ENCODE peak calls at places on chromosomes 4 and X, in six cellular contexts. Q is heart left ventricle, D is AG10803, P is cardiac muscle cell, O is astrocyte of the spinal cord, U is foreskin fibroblast. Y is an unnamed sample.

GRCh38 chr4:129422277-129422676 is 326.3 kb downstream of the C4orf33 start:
- DNase-seq in P (no peak), D (no peak), Q (no peak), U (no peak), O (no peak), Y (no peak)

GRCh38 chrX:147953976-147954375 is 27.2 kb upstream of the FMR1NB start:
- DNase-seq in O (no peak), D (no peak), Q (no peak), P (no peak), U (no peak), Y (no peak)

GRCh38 chr4:21992330-21992729 is 43.8 kb upstream of the KCNIP4 start:
- DNase-seq in D (peak; percentile 40), P (peak; percentile 26), Q (no peak), U (no peak), O (peak; percentile 28), Y (no peak)

GRCh38 chrX:345020-345925 is 26.7 kb upstream of the GTPBP6 start:
- DNase-seq in O (no peak), U (no peak), Q (no peak), P (no peak), D (no peak), Y (no peak)

GRCh38 chrX:28135378-28136047 is 154.3 kb upstream of the DCAF8L1 start:
- DNase-seq in Q (no peak), D (no peak), O (peak; percentile 52), U (no peak), P (peak; percentile 35), Y (no peak)

GRCh38 chr4:149975172-149975571 is 103.1 kb upstream of the DCLK2 start:
- DNase-seq in O (no peak), Q (no peak), P (no peak), U (no peak), D (no peak), Y (no peak)

GRCh38 chrX:633655-634305 is 3.2 kb downstream of the SHOX start:
- DNase-seq in Q (no peak), D (no peak), P (no peak), U (no peak), O (no peak), Y (no peak)

GRCh38 chr4:15043226-15043625 is 40.9 kb downstream of the CPEB2 start:
- DNase-seq in D (no peak), P (peak; percentile 18), O (no peak), U (no peak), Q (no peak), Y (peak; percentile 14)

GRCh38 chr4:93031431-93032098 is 727.8 kb downstream of the GRID2 start:
- DNase-seq in P (peak; percentile 46), Q (no peak), U (no peak), D (no peak), O (peak; percentile 6), Y (no peak)

GRCh38 chrX:9611436-9612145 is 146.7 kb downstream of the TBL1X start:
- DNase-seq in U (peak; percentile 30), P (no peak), Q (no peak), D (peak; percentile 46), O (no peak), Y (no peak)

GRCh38 chr4:14809203-14809602 is 193.1 kb upstream of the CPEB2 start:
- DNase-seq in Q (no peak), U (no peak), O (no peak), P (no peak), D (no peak), Y (no peak)

GRCh38 chr4:104719539-104720230 is 225.0 kb upstream of the CXXC4 start:
- DNase-seq in D (no peak), U (no peak), Q (no peak), P (no peak), O (no peak), Y (no peak)

GRCh38 chrX:68841251-68842049 is 12.6 kb downstream of the EFNB1 start:
- DNase-seq in P (no peak), U (no peak), Q (no peak), O (no peak), D (no peak), Y (no peak)

GRCh38 chr4:185811509-185812364 is at the start of gene SORBS2:
- DNase-seq in U (no peak), Q (no peak), P (peak; percentile 74), O (peak; percentile 72), D (peak; percentile 16), Y (peak; percentile 71)

GRCh38 chr4:42654606-42655005 is 2.3 kb downstream of the ATP8A1 start:
- DNase-seq in Q (no peak), O (peak; percentile 79), P (peak; percentile 58), U (peak; percentile 75), D (peak; percentile 59), Y (no peak)

GRCh38 chr4:186061919-186062318 is 7.0 kb upstream of the TLR3 start:
- DNase-seq in Q (no peak), P (no peak), O (no peak), U (no peak), D (no peak), Y (no peak)

GRCh38 chrX:27236681-27237080 is 226.5 kb downstream of the PPP4R3C start:
- DNase-seq in P (no peak), Q (no peak), D (no peak), O (no peak), U (no peak), Y (no peak)

GRCh38 chr4:165872443-165873297 is at the start of gene TLL1:
- DNase-seq in D (no peak), U (no peak), P (peak; percentile 55), Q (peak; percentile 33), O (peak; percentile 38), Y (peak; percentile 14)

GRCh38 chrX:50627696-50628095 is 157.1 kb upstream of the DGKK start:
- DNase-seq in Q (no peak), U (no peak), P (no peak), O (no peak), D (no peak), Y (no peak)

GRCh38 chr4:128006592-128006991 is 41.4 kb downstream of the ABHD18 start:
- DNase-seq in O (peak; percentile 4), U (peak; percentile 30), D (no peak), P (peak; percentile 58), Q (no peak), Y (no peak)

GRCh38 chrX:95860127-95860526 is 824.5 kb upstream of the DIAPH2 start:
- DNase-seq in Q (no peak), P (no peak), D (no peak), U (no peak), O (no peak), Y (no peak)

GRCh38 chr4:184471872-184472539 is 2.3 kb downstream of the IRF2 start:
- DNase-seq in P (peak; percentile 21), Q (no peak), O (peak; percentile 42), U (peak; percentile 24), D (peak; percentile 24), Y (peak; percentile 52)

GRCh38 chr4:126405369-126405982 is 1090.7 kb downstream of the FAT4 start:
- DNase-seq in Q (no peak), O (peak; percentile 16), P (peak; percentile 65), U (no peak), D (peak; percentile 48), Y (no peak)

GRCh38 chr4:3420956-3421355 is 20.8 kb upstream of the HGFAC start:
- DNase-seq in D (no peak), P (no peak), U (no peak), O (no peak), Q (no peak), Y (peak; percentile 4)

GRCh38 chrX:86946569-86946968 is 571.0 kb upstream of the KLHL4 start:
- DNase-seq in Q (no peak), U (no peak), D (no peak), O (no peak), P (peak; percentile 9), Y (no peak)

DNA sequence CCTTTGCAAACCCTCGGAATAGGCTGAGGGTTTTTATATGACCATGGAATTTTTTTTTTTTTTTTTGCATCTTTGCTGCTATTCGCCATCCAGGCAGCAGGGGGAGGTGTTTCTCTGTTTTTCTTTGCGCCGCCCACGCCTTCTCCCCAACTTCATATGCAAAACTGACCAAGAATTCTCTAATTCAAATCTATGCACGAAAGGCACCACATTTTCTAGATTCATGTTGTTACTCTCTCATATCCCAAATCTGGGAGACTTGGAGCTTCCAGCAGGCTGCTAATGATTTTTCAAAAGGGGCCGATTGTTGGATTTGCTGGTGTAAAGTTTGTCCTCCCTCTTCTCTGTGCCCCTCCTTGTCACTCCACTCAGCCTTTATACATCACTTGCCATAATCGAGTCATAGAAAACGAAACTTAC is 29.1 kb upstream of the BOD1L1 start:
- DNase-seq in D (peak; percentile 65), O (peak; percentile 85), P (peak; percentile 83), Q (peak; percentile 38), U (peak; percentile 49), Y (peak; percentile 40)
- H3K4me3 ChIP-seq in D (peak overlapping the region; percentile 45), O (peak overlapping the region; percentile 27), P (no peak overlapping the region), Q (peak overlapping the region; percentile 16), U (peak overlapping the region; percentile 35), Y (peak overlapping the region; percentile 43)

DNA sequence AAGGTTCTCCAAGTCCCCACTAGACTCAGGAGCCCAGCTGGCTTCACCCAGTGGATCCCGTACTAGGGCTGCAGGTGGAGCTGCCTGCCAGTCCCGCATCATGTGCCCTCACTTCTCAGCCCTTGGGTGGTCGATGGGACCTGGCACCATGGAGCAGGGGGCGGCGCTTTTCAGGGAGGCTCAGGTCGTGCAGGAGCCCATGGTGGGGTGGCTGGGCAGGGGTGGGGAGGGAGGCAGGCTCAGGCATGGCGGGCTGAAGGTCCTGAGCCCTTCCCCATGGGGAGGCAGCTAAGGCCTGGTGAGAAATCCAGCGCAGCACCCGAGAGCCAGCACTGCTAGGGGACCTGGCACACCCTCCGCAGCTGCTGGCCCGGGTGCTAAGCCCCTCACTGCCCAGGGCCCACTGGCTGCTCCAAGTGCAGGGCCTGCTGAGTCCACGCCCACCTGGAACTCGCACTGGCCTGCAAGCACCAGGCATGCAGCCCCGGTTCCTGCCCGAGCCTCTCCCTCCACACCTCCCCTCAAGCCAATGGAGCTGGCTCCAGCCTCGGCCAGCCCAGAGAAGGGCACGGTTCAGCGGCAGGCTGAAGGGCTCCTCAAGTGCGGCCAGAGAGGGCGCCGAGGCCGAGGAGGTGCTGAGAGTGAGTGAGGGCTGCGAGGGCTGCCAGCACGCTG is 72.7 kb upstream of the SLIT2 start:
- DNase-seq in Q (no peak), P (no peak), O (no peak), D (no peak), U (no peak), Y (no peak)
- TF ChIP-seq CTCF in Q (no peak), P (no peak), O (no peak), D (no peak), U (no peak), Y (no peak)

GRCh38 chrX:102950908-102951866 is 14.1 kb downstream of the RAB40AL start:
- DNase-seq in D (peak; percentile 25), U (peak; percentile 26), P (peak; percentile 50), O (peak; percentile 54), Q (peak; percentile 15), Y (peak; percentile 57)
- H3K4me3 ChIP-seq in D (no peak overlapping the region), U (peak overlapping the region; percentile 27), P (peak overlapping the region; percentile 14), O (peak overlapping the region; percentile 8), Q (peak overlapping the region; percentile 25), Y (peak overlapping the region; percentile 61)

DNA sequence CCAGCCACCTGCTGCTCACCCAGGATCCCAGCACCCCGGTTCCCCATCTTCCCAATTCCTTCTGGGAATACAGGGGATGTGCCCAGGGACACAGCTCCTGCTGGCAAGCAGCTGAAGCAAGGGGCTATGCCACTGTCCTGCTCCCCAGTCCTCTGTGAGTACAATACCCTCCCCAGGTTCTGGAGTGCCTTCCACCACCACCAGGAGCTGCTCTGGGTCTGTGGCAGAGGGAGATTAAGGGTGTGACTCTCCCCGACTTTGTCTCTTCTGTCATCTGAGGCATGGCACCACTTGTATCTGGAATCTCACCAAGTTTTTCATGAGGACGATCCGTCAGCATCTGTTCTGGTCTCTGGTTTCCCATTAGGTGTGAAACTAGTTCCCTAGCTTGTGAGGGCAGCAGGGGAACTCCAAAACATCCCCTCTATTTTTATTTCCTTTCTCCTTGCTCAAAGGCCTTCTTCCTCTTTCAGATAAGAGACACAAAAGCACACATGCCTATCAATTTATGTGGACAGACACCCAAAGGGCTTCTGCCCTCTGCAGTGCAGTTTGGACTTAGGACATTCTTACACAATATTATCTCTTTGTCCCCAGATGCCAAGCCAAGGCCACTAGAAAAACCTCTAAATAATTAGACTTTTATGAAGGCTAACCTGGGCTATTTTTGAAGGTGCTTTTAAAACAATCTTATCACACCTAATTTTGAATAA is 26.8 kb downstream of the MGST2 start:
- DNase-seq in U (no peak), D (no peak), P (no peak), O (no peak), Q (peak; percentile 29), Y (peak; percentile 39)
- TF ChIP-seq CTCF in U (no peak), D (peak; percentile 28), P (peak; percentile 14), O (peak; percentile 29), Q (peak; percentile 29), Y (peak; percentile 60)

Y was measured in BE2C.